ENCODE peak calls at places on chromosome 22, in six cellular contexts. Q is tibial artery, O is body of pancreas, S is neuronal stem cell, J is cardiac muscle cell, R is astrocyte of the cerebellum. L is an unnamed sample.

GRCh38 chr22:30940655-30941362 is 27.8 kb downstream of the MORC2 start:
- DNase-seq in J (no peak), S (no peak), R (no peak), Q (no peak), O (no peak), L (no peak)

GRCh38 chr22:19036523-19037273 is 85.5 kb downstream of the DGCR2 start:
- DNase-seq in Q (no peak), S (no peak), O (no peak), R (no peak), J (peak), L (no peak)

GRCh38 chr22:27719535-27720227 is 81.9 kb downstream of the MN1 start:
- DNase-seq in R (no peak), Q (no peak), J (no peak), O (no peak), S (no peak), L (no peak)

GRCh38 chr22:22181515-22181959 is 63.0 kb upstream of the VPREB1 start:
- DNase-seq in R (no peak), O (no peak), Q (no peak), J (no peak), S (no peak), L (no peak)

GRCh38 chr22:30196141-30196866 is 50.3 kb downstream of the LIF start:
- DNase-seq in S (no peak), O (peak), Q (peak), J (peak), R (peak), L (peak)

GRCh38 chr22:19086417-19086816 is 35.8 kb downstream of the DGCR2 start:
- DNase-seq in J (no peak), Q (peak), R (no peak), S (no peak), O (no peak), L (no peak)

GRCh38 chr22:27032121-27032761 is 374.9 kb downstream of the MIAT start:
- DNase-seq in Q (peak), S (no peak), R (no peak), J (peak), O (peak), L (no peak)

GRCh38 chr22:48740731-48741405 is 1086.8 kb downstream of the BRD1 start:
- DNase-seq in R (no peak), O (no peak), Q (peak), S (no peak), J (no peak), L (no peak)

GRCh38 chr22:24948356-24949202 is 2.1 kb upstream of the LHFPL7 start:
- DNase-seq in O (peak), S (no peak), J (no peak), Q (no peak), R (no peak), L (no peak)

GRCh38 chr22:38900677-38901076 is 28.7 kb upstream of the CBX6 start:
- DNase-seq in O (no peak), Q (no peak), S (no peak), R (no peak), J (no peak), L (no peak)
- H3K4me3 ChIP-seq in O (no peak), Q (no peak), S (no peak), R (no peak), J (no peak), L (no peak)

GRCh38 chr22:37122598-37123180 is 13.2 kb upstream of the TMPRSS6 start:
- DNase-seq in Q (no peak), S (no peak), O (no peak), R (no peak), J (no peak), L (no peak)

GRCh38 chr22:37123649-37124048 is 14.1 kb upstream of the TMPRSS6 start:
- DNase-seq in R (no peak), J (no peak), O (no peak), S (no peak), Q (no peak), L (no peak)

GRCh38 chr22:37119872-37120271 is 10.4 kb upstream of the TMPRSS6 start:
- DNase-seq in O (no peak), Q (no peak), J (no peak), S (no peak), R (no peak), L (no peak)

GRCh38 chr22:37120569-37121340 is 11.2 kb upstream of the TMPRSS6 start:
- DNase-seq in S (no peak), O (no peak), J (no peak), R (no peak), Q (no peak), L (no peak)

DNA sequence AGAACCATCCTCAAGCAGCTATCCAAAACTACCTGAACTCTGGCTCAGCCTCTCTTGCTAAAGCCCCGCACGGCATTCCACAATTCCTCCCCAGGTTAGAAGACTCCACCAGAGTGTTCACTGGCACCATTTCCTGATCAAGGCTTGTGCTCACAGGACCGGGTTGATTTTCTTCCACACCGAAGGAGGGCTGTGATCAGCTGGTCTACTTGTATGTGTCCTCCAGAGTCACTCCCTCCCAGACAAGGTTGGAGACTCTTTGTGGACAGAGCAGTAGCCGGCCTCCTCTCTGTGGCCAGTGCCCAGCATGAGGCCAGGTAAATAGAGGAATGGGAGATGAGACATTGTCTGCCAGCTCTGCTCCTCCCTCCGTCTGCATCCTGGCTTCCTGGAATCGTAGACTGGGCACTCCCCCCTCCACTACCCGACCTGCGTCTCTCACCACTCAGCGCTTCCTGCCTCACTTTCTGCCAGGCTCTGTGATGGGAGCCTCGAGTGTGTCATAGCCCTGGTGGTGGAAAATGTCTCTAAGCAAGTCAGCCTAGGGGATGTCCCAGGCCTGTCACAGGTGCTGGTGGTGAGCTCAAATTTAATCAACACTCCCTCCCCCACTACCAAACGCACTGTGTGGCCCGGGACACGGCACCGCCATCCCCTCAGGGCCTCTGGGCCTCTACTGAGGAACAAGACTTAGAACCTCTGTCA is 12.5 kb upstream of the TMPRSS6 start:
- DNase-seq in S (no peak), J (peak), R (no peak), O (no peak), Q (no peak), L (no peak)
- H3K4me3 ChIP-seq in S (no peak), J (no peak), R (no peak), O (no peak), Q (no peak), L (no peak)

DNA sequence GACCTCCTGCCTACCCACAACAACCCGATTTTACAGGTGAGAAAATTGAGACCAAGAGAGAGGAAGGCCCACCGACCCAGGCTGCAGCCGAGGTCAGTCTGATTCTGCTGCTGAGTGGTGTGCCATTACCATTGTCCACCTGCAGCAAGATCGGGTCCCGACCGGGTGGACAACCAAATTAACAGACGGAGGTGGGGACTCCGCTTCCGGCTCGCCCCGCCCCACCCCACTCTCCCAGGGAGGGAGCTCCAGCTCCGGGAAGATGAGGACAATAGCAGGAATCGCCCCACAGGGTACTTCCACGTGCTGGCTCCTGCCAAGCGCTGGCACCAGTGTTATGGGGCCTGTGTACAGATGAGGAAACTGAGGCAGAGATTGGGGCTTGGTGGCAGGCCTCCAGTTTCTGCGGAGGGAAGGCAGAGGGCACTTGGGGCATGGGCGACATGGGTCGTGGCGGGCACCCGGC is 425 bp upstream of the KDELR3 start:
- DNase-seq in Q (peak), J (no peak), O (peak), S (no peak), R (no peak), L (no peak)
- H3K4me3 ChIP-seq in Q (peak), J (peak), O (no peak), S (peak), R (peak), L (peak)

GRCh38 chr22:46011627-46012181 is 34.7 kb upstream of the WNT7B start:
- DNase-seq in S (no peak), Q (peak), O (peak), J (no peak), R (no peak), L (no peak)

GRCh38 chr22:46012182-46012880 is 35.4 kb upstream of the WNT7B start:
- DNase-seq in O (peak), Q (no peak), S (no peak), J (no peak), R (no peak), L (no peak)

GRCh38 chr22:46013460-46014416 is 36.8 kb upstream of the WNT7B start:
- DNase-seq in R (peak), O (peak), J (peak), S (peak), Q (peak), L (peak)

GRCh38 chr22:46010951-46011626 is 34.1 kb upstream of the WNT7B start:
- DNase-seq in O (peak), J (no peak), R (no peak), Q (peak), S (no peak), L (no peak)

GRCh38 chr22:46012881-46013281 is 35.9 kb upstream of the WNT7B start:
- DNase-seq in S (no peak), R (no peak), O (peak), Q (peak), J (no peak), L (no peak)
- H3K4me3 ChIP-seq in S (peak), R (peak), O (no peak), Q (peak), J (no peak), L (no peak)

GRCh38 chr22:40345271-40345670 is 1.0 kb upstream of the ADSL start:
- DNase-seq in Q (no peak), S (no peak), R (no peak), J (peak), O (no peak), L (no peak)
- H3K4me3 ChIP-seq in Q (peak), S (peak), R (peak), J (peak), O (no peak), L (peak)

DNA sequence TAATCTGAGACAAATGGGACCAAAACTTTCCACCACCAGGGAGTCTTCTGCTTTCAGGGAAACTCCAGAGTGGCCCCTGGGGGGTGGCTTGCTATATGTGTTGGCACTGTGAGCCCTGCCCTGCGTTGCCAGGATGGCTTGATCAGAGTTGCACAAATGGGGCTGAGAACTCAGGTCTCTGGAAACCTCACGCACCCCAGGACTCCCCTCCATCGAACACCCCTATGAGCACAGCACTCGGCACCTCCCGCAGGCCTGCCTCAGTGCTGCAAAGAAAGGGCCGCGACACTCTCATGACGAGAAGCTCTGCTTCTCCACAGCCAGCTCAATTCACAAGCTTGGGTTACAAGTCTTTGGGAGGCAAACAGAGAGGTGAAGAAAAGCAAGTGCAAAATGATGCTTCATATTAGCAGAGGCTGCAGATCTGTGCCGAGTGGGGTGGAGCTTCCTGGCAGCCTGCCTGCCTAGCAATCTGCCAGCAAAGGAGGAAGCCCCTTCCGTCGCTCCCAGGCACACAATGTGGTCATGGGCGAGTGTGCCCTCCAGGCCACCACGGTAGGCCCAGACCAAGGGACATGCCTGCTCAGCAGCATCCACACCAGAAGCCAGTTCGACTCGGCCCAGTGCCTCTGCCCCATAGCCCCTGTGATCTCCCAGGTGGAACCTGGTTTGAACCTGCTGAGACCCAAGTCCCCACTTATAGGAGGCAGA is 55.7 kb downstream of the MYH9 start:
- DNase-seq in O (peak), R (no peak), J (peak), Q (peak), S (no peak), L (no peak)
- H3K4me3 ChIP-seq in O (no peak), R (no peak), J (no peak), Q (peak), S (no peak), L (no peak)

GRCh38 chr22:34427436-34427835 is 507.2 kb upstream of the LARGE1 start:
- DNase-seq in R (no peak), Q (no peak), J (no peak), O (no peak), S (no peak), L (no peak)
- H3K4me3 ChIP-seq in R (no peak), Q (no peak), J (no peak), O (no peak), S (no peak), L (no peak)

GRCh38 chr22:49934144-49934890 is 15.9 kb downstream of the CRELD2 start:
- DNase-seq in Q (no peak), R (no peak), O (peak), J (no peak), S (no peak), L (no peak)
- H3K4me3 ChIP-seq in Q (peak), R (peak), O (no peak), J (no peak), S (no peak), L (peak)